ENCODE peak calls at places on chromosomes 11 and 22, in seven cellular contexts. One of them, this sample, is unnamed.

GRCh38 chr22:46587492-46588278 is 32.5 kb upstream of the GRAMD4 start:
- DNase-seq in fibroblast of mammary gland: no peak
- DNase-seq in endothelial cell: no peak
- DNase-seq in CD8-positive, alpha-beta T cell: no peak
- DNase-seq in Calu3: no peak
- DNase-seq in LNCaP clone FGC: no peak
- DNase-seq in AG09319: no peak
- DNase-seq in this sample: peak; percentile 85

GRCh38 chr11:118243161-118243560 is 9.0 kb downstream of the MPZL3 start:
- DNase-seq in LNCaP clone FGC: no peak
- DNase-seq in fibroblast of mammary gland: no peak
- DNase-seq in Calu3: no peak
- DNase-seq in CD8-positive, alpha-beta T cell: no peak
- DNase-seq in endothelial cell: no peak
- DNase-seq in AG09319: no peak
- DNase-seq in this sample: no peak

GRCh38 chr11:66906077-66906929 is 49.4 kb downstream of the LRFN4 start:
- DNase-seq in fibroblast of mammary gland: peak; percentile 66
- DNase-seq in endothelial cell: no peak
- DNase-seq in AG09319: no peak
- DNase-seq in LNCaP clone FGC: no peak
- DNase-seq in CD8-positive, alpha-beta T cell: no peak
- DNase-seq in Calu3: no peak
- DNase-seq in this sample: no peak

GRCh38 chr11:88384004-88384677 is 46.6 kb upstream of the CTSC start:
- DNase-seq in Calu3: no peak
- DNase-seq in LNCaP clone FGC: no peak
- DNase-seq in fibroblast of mammary gland: peak; percentile 45
- DNase-seq in endothelial cell: no peak
- DNase-seq in AG09319: no peak
- DNase-seq in CD8-positive, alpha-beta T cell: no peak
- DNase-seq in this sample: no peak

GRCh38 chr11:73974611-73975478 is 7.8 kb downstream of the UCP2 start:
- DNase-seq in CD8-positive, alpha-beta T cell: no peak
- DNase-seq in LNCaP clone FGC: no peak
- DNase-seq in endothelial cell: no peak
- DNase-seq in fibroblast of mammary gland: no peak
- DNase-seq in AG09319: no peak
- DNase-seq in Calu3: no peak
- DNase-seq in this sample: no peak

GRCh38 chr22:22657712-22658111 is 13.3 kb downstream of the GGTLC2 start:
- DNase-seq in AG09319: no peak
- DNase-seq in LNCaP clone FGC: no peak
- DNase-seq in CD8-positive, alpha-beta T cell: no peak
- DNase-seq in endothelial cell: no peak
- DNase-seq in Calu3: no peak
- DNase-seq in fibroblast of mammary gland: no peak
- DNase-seq in this sample: no peak

GRCh38 chr11:132099692-132100091 is 729.3 kb downstream of the NTM start:
- DNase-seq in fibroblast of mammary gland: peak; percentile 5
- DNase-seq in CD8-positive, alpha-beta T cell: no peak
- DNase-seq in AG09319: no peak
- DNase-seq in endothelial cell: peak; percentile 47
- DNase-seq in LNCaP clone FGC: no peak
- DNase-seq in Calu3: no peak
- DNase-seq in this sample: peak; percentile 15

GRCh38 chr11:126307706-126308105 is 3.8 kb downstream of the DCPS start:
- DNase-seq in AG09319: no peak
- DNase-seq in fibroblast of mammary gland: peak; percentile 69
- DNase-seq in Calu3: peak; percentile 15
- DNase-seq in CD8-positive, alpha-beta T cell: no peak
- DNase-seq in LNCaP clone FGC: no peak
- DNase-seq in endothelial cell: peak; percentile 57
- DNase-seq in this sample: no peak

GRCh38 chr22:29821790-29822130 is 16.3 kb downstream of the ASCC2 start:
- DNase-seq in fibroblast of mammary gland: no peak
- DNase-seq in CD8-positive, alpha-beta T cell: no peak
- DNase-seq in Calu3: no peak
- DNase-seq in endothelial cell: no peak
- DNase-seq in AG09319: no peak
- DNase-seq in LNCaP clone FGC: no peak
- DNase-seq in this sample: no peak

GRCh38 chr22:42688241-42688913 is 32.3 kb downstream of the A4GALT start:
- DNase-seq in LNCaP clone FGC: peak; percentile 54
- DNase-seq in Calu3: peak; percentile 73
- DNase-seq in endothelial cell: peak; percentile 49
- DNase-seq in CD8-positive, alpha-beta T cell: no peak
- DNase-seq in fibroblast of mammary gland: peak; percentile 96
- DNase-seq in AG09319: peak; percentile 95
- DNase-seq in this sample: no peak
- TF ChIP-seq CTCF in LNCaP clone FGC: no peak
- TF ChIP-seq CTCF in Calu3: no peak
- TF ChIP-seq CTCF in endothelial cell: no peak
- TF ChIP-seq CTCF in CD8-positive, alpha-beta T cell: no peak
- TF ChIP-seq CTCF in fibroblast of mammary gland: no peak
- TF ChIP-seq CTCF in AG09319: no peak
- TF ChIP-seq CTCF in this sample: no peak

GRCh38 chr11:116733386-116733755 is 39.4 kb downstream of the BUD13 start:
- DNase-seq in fibroblast of mammary gland: no peak
- DNase-seq in endothelial cell: no peak
- DNase-seq in Calu3: no peak
- DNase-seq in CD8-positive, alpha-beta T cell: no peak
- DNase-seq in AG09319: no peak
- DNase-seq in LNCaP clone FGC: no peak
- DNase-seq in this sample: no peak

GRCh38 chr11:116733959-116734517 is 38.7 kb downstream of the BUD13 start:
- DNase-seq in fibroblast of mammary gland: no peak
- DNase-seq in AG09319: no peak
- DNase-seq in Calu3: no peak
- DNase-seq in CD8-positive, alpha-beta T cell: no peak
- DNase-seq in LNCaP clone FGC: no peak
- DNase-seq in endothelial cell: no peak
- DNase-seq in this sample: no peak

GRCh38 chr11:116738975-116739374 is 33.8 kb downstream of the BUD13 start:
- DNase-seq in Calu3: no peak
- DNase-seq in endothelial cell: no peak
- DNase-seq in fibroblast of mammary gland: no peak
- DNase-seq in CD8-positive, alpha-beta T cell: no peak
- DNase-seq in AG09319: no peak
- DNase-seq in LNCaP clone FGC: no peak
- DNase-seq in this sample: no peak

GRCh38 chr11:116732740-116733385 is 39.9 kb downstream of the BUD13 start:
- DNase-seq in fibroblast of mammary gland: peak; percentile 71
- DNase-seq in AG09319: no peak
- DNase-seq in CD8-positive, alpha-beta T cell: peak; percentile 60
- DNase-seq in LNCaP clone FGC: peak; percentile 26
- DNase-seq in endothelial cell: peak; percentile 69
- DNase-seq in Calu3: peak; percentile 56
- DNase-seq in this sample: peak; percentile 90

DNA sequence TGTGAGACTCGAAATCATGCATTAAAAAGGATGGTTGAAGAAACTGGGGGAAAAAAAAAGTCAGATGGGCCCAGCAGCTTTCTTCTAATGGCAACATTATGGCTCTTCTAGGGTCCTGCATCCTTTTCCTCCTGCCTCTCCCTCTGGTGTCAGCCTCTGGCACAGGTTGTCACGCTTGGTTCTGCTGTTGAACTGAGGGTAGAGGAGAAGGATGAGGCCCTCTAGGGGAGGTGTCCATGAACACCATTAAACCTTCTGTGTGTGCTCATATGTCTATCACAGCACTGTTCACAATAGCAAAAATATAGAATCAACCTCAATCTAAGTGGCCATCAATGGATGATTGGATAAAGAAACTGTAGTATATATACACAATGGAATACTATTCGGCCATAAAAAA is 36.0 kb downstream of the BUD13 start:
- DNase-seq in fibroblast of mammary gland: no peak
- DNase-seq in AG09319: no peak
- DNase-seq in CD8-positive, alpha-beta T cell: no peak
- DNase-seq in Calu3: no peak
- DNase-seq in endothelial cell: no peak
- DNase-seq in LNCaP clone FGC: no peak
- DNase-seq in this sample: no peak
- TF ChIP-seq CTCF in fibroblast of mammary gland: no peak
- TF ChIP-seq CTCF in AG09319: no peak
- TF ChIP-seq CTCF in CD8-positive, alpha-beta T cell: no peak
- TF ChIP-seq CTCF in Calu3: no peak
- TF ChIP-seq CTCF in endothelial cell: no peak
- TF ChIP-seq CTCF in LNCaP clone FGC: no peak
- TF ChIP-seq CTCF in this sample: no peak

DNA sequence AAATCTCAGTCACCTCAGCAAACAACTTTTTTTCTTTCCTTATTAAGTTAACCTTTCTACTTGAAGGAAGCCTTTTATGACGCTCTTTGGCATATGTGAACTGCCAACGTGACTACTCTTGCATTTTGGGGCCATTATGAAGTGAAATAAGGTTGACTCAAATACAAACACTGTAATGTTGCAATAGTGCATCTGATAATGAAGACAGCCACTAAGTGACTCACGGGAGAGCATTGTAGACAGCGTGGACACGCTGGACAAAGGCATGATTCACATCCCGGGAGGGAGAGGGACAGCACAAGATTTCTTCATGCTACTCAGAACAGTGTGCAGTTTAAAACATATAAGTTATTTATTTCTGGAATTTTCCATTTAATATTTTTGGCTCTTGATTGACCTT is 560.8 kb downstream of the ETS1 start:
- DNase-seq in CD8-positive, alpha-beta T cell: no peak
- DNase-seq in LNCaP clone FGC: no peak
- DNase-seq in AG09319: peak; percentile 73
- DNase-seq in endothelial cell: no peak
- DNase-seq in Calu3: peak; percentile 42
- DNase-seq in fibroblast of mammary gland: peak; percentile 97
- DNase-seq in this sample: no peak
- TF ChIP-seq CTCF in CD8-positive, alpha-beta T cell: no peak
- TF ChIP-seq CTCF in LNCaP clone FGC: no peak
- TF ChIP-seq CTCF in AG09319: no peak
- TF ChIP-seq CTCF in endothelial cell: no peak
- TF ChIP-seq CTCF in Calu3: no peak
- TF ChIP-seq CTCF in fibroblast of mammary gland: no peak
- TF ChIP-seq CTCF in this sample: no peak

GRCh38 chr11:36408476-36409136 is 101.5 kb downstream of the TRAF6 start:
- DNase-seq in AG09319: no peak
- DNase-seq in LNCaP clone FGC: no peak
- DNase-seq in fibroblast of mammary gland: no peak
- DNase-seq in endothelial cell: no peak
- DNase-seq in Calu3: no peak
- DNase-seq in CD8-positive, alpha-beta T cell: no peak
- DNase-seq in this sample: no peak
- TF ChIP-seq CTCF in AG09319: no peak
- TF ChIP-seq CTCF in LNCaP clone FGC: no peak
- TF ChIP-seq CTCF in fibroblast of mammary gland: no peak
- TF ChIP-seq CTCF in endothelial cell: no peak
- TF ChIP-seq CTCF in Calu3: no peak
- TF ChIP-seq CTCF in CD8-positive, alpha-beta T cell: no peak
- TF ChIP-seq CTCF in this sample: no peak

GRCh38 chr11:92347404-92347803 is 122.8 kb downstream of the FAT3 start:
- DNase-seq in fibroblast of mammary gland: no peak
- DNase-seq in AG09319: no peak
- DNase-seq in LNCaP clone FGC: no peak
- DNase-seq in endothelial cell: no peak
- DNase-seq in Calu3: no peak
- DNase-seq in CD8-positive, alpha-beta T cell: no peak
- DNase-seq in this sample: no peak

GRCh38 chr11:92342034-92342433 is 117.4 kb downstream of the FAT3 start:
- DNase-seq in AG09319: no peak
- DNase-seq in Calu3: no peak
- DNase-seq in CD8-positive, alpha-beta T cell: no peak
- DNase-seq in endothelial cell: no peak
- DNase-seq in fibroblast of mammary gland: no peak
- DNase-seq in LNCaP clone FGC: no peak
- DNase-seq in this sample: no peak

GRCh38 chr11:92340839-92341238 is 116.2 kb downstream of the FAT3 start:
- DNase-seq in endothelial cell: peak; percentile 25
- DNase-seq in CD8-positive, alpha-beta T cell: no peak
- DNase-seq in AG09319: no peak
- DNase-seq in fibroblast of mammary gland: peak; percentile 42
- DNase-seq in Calu3: peak; percentile 17
- DNase-seq in LNCaP clone FGC: no peak
- DNase-seq in this sample: peak; percentile 11

GRCh38 chr11:92346220-92346619 is 121.6 kb downstream of the FAT3 start:
- DNase-seq in Calu3: no peak
- DNase-seq in fibroblast of mammary gland: no peak
- DNase-seq in LNCaP clone FGC: no peak
- DNase-seq in CD8-positive, alpha-beta T cell: no peak
- DNase-seq in AG09319: no peak
- DNase-seq in endothelial cell: no peak
- DNase-seq in this sample: no peak

GRCh38 chr11:92342886-92343285 is 118.3 kb downstream of the FAT3 start:
- DNase-seq in CD8-positive, alpha-beta T cell: no peak
- DNase-seq in LNCaP clone FGC: no peak
- DNase-seq in AG09319: no peak
- DNase-seq in fibroblast of mammary gland: no peak
- DNase-seq in Calu3: no peak
- DNase-seq in endothelial cell: no peak
- DNase-seq in this sample: no peak
- TF ChIP-seq CTCF in CD8-positive, alpha-beta T cell: no peak
- TF ChIP-seq CTCF in LNCaP clone FGC: no peak
- TF ChIP-seq CTCF in AG09319: no peak
- TF ChIP-seq CTCF in fibroblast of mammary gland: no peak
- TF ChIP-seq CTCF in Calu3: no peak
- TF ChIP-seq CTCF in endothelial cell: no peak
- TF ChIP-seq CTCF in this sample: no peak

DNA sequence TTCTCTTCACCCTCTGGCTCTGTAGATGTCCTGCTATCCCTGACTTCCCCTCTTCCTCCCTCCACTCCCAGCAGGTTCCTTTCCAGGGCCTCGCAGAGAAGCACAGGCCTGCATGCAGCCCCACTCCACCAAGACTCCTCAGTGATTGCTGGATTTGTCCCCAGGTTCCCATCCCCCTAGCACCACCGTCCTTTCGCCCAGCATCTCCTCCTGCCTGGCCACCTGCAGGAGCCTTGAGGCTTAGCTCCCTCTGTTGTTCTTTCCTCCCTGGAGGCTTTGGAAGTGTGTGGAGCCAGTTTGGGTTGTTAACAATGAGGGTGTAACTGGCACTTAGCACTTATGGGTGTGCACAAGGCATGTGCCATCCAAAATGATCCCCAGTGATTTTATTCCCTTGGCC is 170.9 kb downstream of the TENM4 start:
- DNase-seq in AG09319: no peak
- DNase-seq in Calu3: no peak
- DNase-seq in endothelial cell: no peak
- DNase-seq in LNCaP clone FGC: no peak
- DNase-seq in CD8-positive, alpha-beta T cell: no peak
- DNase-seq in fibroblast of mammary gland: no peak
- DNase-seq in this sample: no peak
- TF ChIP-seq CTCF in AG09319: no peak
- TF ChIP-seq CTCF in Calu3: no peak
- TF ChIP-seq CTCF in endothelial cell: no peak
- TF ChIP-seq CTCF in LNCaP clone FGC: no peak
- TF ChIP-seq CTCF in CD8-positive, alpha-beta T cell: no peak
- TF ChIP-seq CTCF in fibroblast of mammary gland: no peak
- TF ChIP-seq CTCF in this sample: no peak

GRCh38 chr11:47256374-47256773 is 1.4 kb upstream of the NR1H3 start:
- DNase-seq in LNCaP clone FGC: no peak
- DNase-seq in Calu3: no peak
- DNase-seq in CD8-positive, alpha-beta T cell: no peak
- DNase-seq in fibroblast of mammary gland: no peak
- DNase-seq in endothelial cell: no peak
- DNase-seq in AG09319: no peak
- DNase-seq in this sample: no peak
- TF ChIP-seq CTCF in LNCaP clone FGC: no peak
- TF ChIP-seq CTCF in Calu3: no peak
- TF ChIP-seq CTCF in CD8-positive, alpha-beta T cell: no peak
- TF ChIP-seq CTCF in fibroblast of mammary gland: no peak
- TF ChIP-seq CTCF in endothelial cell: no peak
- TF ChIP-seq CTCF in AG09319: no peak
- TF ChIP-seq CTCF in this sample: no peak